ENCODE peak calls at places on chromosome 17, in nine cellular contexts. L, U, D, J, B, P, H, O and W are unnamed samples.

GRCh38 chr17:39002991-39003715 is 36.0 kb upstream of the FBXO47 start:
- DNase-seq in B (no peak), H (no peak), J (peak; percentile 95), P (no peak), U (no peak), L (no peak), O (no peak), D (no peak), W (no peak)

GRCh38 chr17:61583242-61583641 is 7.8 kb downstream of the NACA2 start:
- DNase-seq in L (peak; percentile 86), U (no peak), P (peak; percentile 58), B (peak; percentile 65), J (peak; percentile 79), O (peak; percentile 79), H (peak; percentile 62), D (peak; percentile 35), W (peak; percentile 69)

GRCh38 chr17:8857919-8858318 is 9.6 kb downstream of the PIK3R6 start:
- DNase-seq in P (peak; percentile 56), U (no peak), J (peak; percentile 87), B (no peak), H (no peak), D (peak; percentile 46), L (no peak), O (no peak), W (peak; percentile 84)

GRCh38 chr17:20073056-20073979 is 64.2 kb downstream of the SPECC1 start:
- DNase-seq in O (no peak), L (no peak), H (no peak), P (peak; percentile 73), U (no peak), D (peak; percentile 40), B (no peak), J (no peak), W (no peak)

GRCh38 chr17:11545696-11546095 is 52.6 kb upstream of the DNAH9 start:
- DNase-seq in L (no peak), P (no peak), O (no peak), J (no peak), H (no peak), D (no peak), B (no peak), U (no peak), W (no peak)

GRCh38 chr17:2694381-2695242 is 17.0 kb downstream of the CLUH start:
- DNase-seq in D (no peak), O (peak; percentile 39), P (no peak), H (no peak), U (no peak), B (no peak), L (no peak), J (no peak), W (no peak)

GRCh38 chr17:3794890-3795757 is 5.9 kb downstream of the ITGAE start:
- DNase-seq in B (no peak), L (no peak), D (no peak), P (no peak), O (no peak), U (peak; percentile 26), H (peak; percentile 52), J (peak; percentile 63), W (peak; percentile 36)

GRCh38 chr17:28712037-28712704 is 483 bp upstream of the PROCA1 start:
- DNase-seq in H (peak; percentile 57), J (no peak), B (no peak), D (peak; percentile 83), P (no peak), U (peak; percentile 80), O (no peak), L (no peak), W (peak; percentile 27)

GRCh38 chr17:55433029-55433628 is 11.5 kb upstream of the MMD start:
- DNase-seq in L (peak; percentile 99), U (no peak), D (no peak), O (no peak), B (peak; percentile 86), H (peak; percentile 41), P (no peak), J (peak; percentile 42), W (no peak)

GRCh38 chr17:71765437-71765836 is 355.4 kb upstream of the SOX9 start:
- DNase-seq in B (no peak), U (no peak), P (no peak), H (peak; percentile 53), D (no peak), L (no peak), J (peak; percentile 12), O (no peak), W (no peak)

GRCh38 chr17:71764507-71764906 is 356.3 kb upstream of the SOX9 start:
- DNase-seq in B (peak; percentile 62), D (peak; percentile 76), O (peak; percentile 24), P (no peak), L (peak; percentile 53), U (peak; percentile 74), H (peak; percentile 33), J (peak; percentile 6), W (peak; percentile 37)

DNA sequence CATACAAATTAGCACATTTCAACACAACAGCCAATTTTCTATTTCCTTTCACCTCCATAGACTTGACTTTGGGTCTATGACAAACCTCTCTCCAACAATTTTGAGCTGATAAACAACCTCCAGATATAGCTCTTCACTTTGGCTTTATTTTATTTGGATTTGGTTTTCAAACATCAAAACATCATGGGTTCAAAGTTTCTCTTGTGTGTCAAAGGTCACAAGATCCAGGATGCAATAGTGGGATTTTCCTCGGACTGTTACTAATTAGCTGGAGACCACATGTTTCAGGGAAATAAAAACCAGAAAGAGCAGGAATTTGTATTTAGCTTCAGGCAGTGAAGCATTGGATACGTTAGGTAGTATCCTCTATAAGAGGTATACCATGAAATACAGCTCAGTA is 351.0 kb upstream of the SOX9 start:
- DNase-seq in J (no peak), L (no peak), U (no peak), H (no peak), B (no peak), D (no peak), P (no peak), O (no peak), W (no peak)
- H3K27ac ChIP-seq in J (no peak overlapping the region), L (no peak overlapping the region), U (no peak overlapping the region), H (no peak overlapping the region), B (no peak overlapping the region), D (no peak overlapping the region), P (no peak overlapping the region), O (no peak overlapping the region), W (no peak overlapping the region)

GRCh38 chr17:82194765-82195164 is 17.9 kb downstream of the CCDC57 start:
- DNase-seq in D (no peak), L (no peak), J (no peak), O (peak; percentile 4), B (no peak), U (no peak), P (no peak), H (no peak), W (no peak)

GRCh38 chr17:82195675-82196258 is 16.9 kb downstream of the CCDC57 start:
- DNase-seq in U (no peak), H (no peak), L (no peak), P (no peak), B (no peak), D (no peak), O (peak; percentile 8), J (no peak), W (no peak)

GRCh38 chr17:82198092-82198491 is 14.6 kb downstream of the CCDC57 start:
- DNase-seq in B (no peak), P (peak; percentile 20), D (no peak), H (no peak), J (no peak), L (no peak), U (no peak), O (peak; percentile 5), W (no peak)

GRCh38 chr17:82196273-82196672 is 16.4 kb downstream of the CCDC57 start:
- DNase-seq in D (no peak), H (no peak), B (no peak), L (no peak), P (no peak), U (no peak), O (peak; percentile 7), J (no peak), W (no peak)

GRCh38 chr17:82193520-82194236 is 19.0 kb downstream of the CCDC57 start:
- DNase-seq in O (peak; percentile 8), J (no peak), H (no peak), D (no peak), B (no peak), L (no peak), P (no peak), U (no peak), W (no peak)
- TF ChIP-seq EZH2phosphoT487 in O (no peak), J (no peak), H (no peak), D (no peak), B (no peak), L (no peak), P (no peak), U (no peak), W (no peak)

GRCh38 chr17:79002796-79003593 is 6.6 kb downstream of the CANT1 start:
- DNase-seq in J (no peak), D (no peak), O (no peak), P (no peak), B (no peak), U (no peak), H (no peak), L (no peak), W (no peak)

GRCh38 chr17:79001190-79002020 is 8.2 kb downstream of the CANT1 start:
- DNase-seq in H (no peak), O (no peak), J (no peak), D (no peak), P (no peak), L (no peak), U (no peak), B (no peak), W (no peak)

GRCh38 chr17:79000396-79001189 is 9.0 kb downstream of the CANT1 start:
- DNase-seq in O (peak; percentile 37), L (no peak), H (no peak), U (no peak), D (no peak), J (no peak), P (no peak), B (no peak), W (no peak)

GRCh38 chr17:79003661-79004411 is 5.7 kb downstream of the CANT1 start:
- DNase-seq in O (no peak), L (no peak), H (no peak), B (no peak), U (peak; percentile 32), D (peak; percentile 48), P (no peak), J (no peak), W (no peak)

GRCh38 chr17:79002291-79002690 is 7.3 kb downstream of the CANT1 start:
- DNase-seq in H (no peak), O (no peak), U (no peak), B (no peak), L (no peak), J (no peak), P (no peak), D (no peak), W (no peak)
- H3K4me1 ChIP-seq in H (peaks cover 5% of the 10 kb centered on the region), O (peaks cover 40% of the 10 kb centered on the region), U (peaks cover 3% of the 10 kb centered on the region), B (peaks cover 18% of the 10 kb centered on the region), L (peaks cover 61% of the 10 kb centered on the region), J (peaks cover under 1% of the 10 kb centered on the region), P (no peaks in the 10 kb centered on the region), D (no peaks in the 10 kb centered on the region), W (peaks cover under 1% of the 10 kb centered on the region)

DNA sequence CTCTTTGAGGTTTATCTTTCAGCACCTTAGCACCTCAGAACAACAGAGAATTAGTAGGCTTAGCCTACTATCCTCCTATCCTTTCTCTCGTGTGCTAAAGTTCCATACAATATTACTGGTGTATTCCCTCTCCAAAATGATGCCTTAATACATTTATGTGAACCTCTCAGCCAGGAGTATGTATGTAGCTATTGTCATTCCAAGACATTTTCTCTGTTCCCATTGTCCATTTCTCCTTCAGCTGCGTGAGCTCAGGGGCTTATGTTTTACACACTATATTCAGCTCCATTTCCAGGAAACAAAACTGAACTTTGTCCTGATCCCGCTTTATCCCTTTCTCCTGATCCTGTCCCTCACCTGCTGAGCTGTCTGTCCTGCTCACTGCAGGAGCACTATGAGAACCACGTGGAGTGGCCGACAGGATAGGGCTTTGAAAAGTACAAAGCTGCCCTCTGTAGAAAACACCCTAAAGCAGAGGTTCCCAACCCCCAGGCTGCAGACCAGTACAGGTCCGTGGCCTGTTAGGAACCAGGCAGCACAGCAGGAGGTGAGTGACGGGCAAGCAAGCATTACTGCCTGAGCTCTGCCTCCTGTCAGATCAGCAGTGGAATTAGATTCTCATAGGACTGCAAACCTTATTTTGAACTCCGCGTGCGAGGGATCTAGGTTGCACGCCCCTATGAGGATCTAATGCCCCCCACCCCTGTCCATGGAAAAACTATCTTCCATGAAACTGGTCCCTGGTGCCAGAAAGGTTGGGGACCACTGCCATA is 55.7 kb downstream of the CENPV start:
- DNase-seq in H (peak; percentile 61), D (peak; percentile 31), U (peak; percentile 31), P (no peak), L (no peak), J (no peak), B (no peak), O (no peak), W (no peak)
- H3K27ac ChIP-seq in H (peak overlapping the region; percentile 99), D (no peak overlapping the region), U (no peak overlapping the region), P (no peak overlapping the region), L (no peak overlapping the region), J (no peak overlapping the region), B (peak overlapping the region; percentile 18), O (no peak overlapping the region), W (no peak overlapping the region)